ENCODE peak calls at places on chromosomes 5 and 9, in nine cellular contexts. M, Z, V, W, D, E, T, P and Y are unnamed samples.

GRCh38 chr5:149838881-149839739 is 105.5 kb downstream of the PDE6A start:
- DNase-seq in M (peak; percentile 58), Z (peak; percentile 60), V (peak; percentile 95), W (no peak), D (no peak), E (no peak), T (peak; percentile 68), P (peak; percentile 53), Y (no peak)

GRCh38 chr5:74686962-74687751 is 2.1 kb downstream of the HEXB start:
- DNase-seq in M (no peak), Z (peak; percentile 21), V (no peak), W (no peak), D (no peak), E (no peak), T (no peak), P (no peak), Y (no peak)

GRCh38 chr9:133137451-133138231 is 16.6 kb upstream of the RALGDS start:
- DNase-seq in M (peak; percentile 72), Z (no peak), V (no peak), W (no peak), D (no peak), E (peak; percentile 85), T (no peak), P (no peak), Y (no peak)

GRCh38 chr9:74309654-74310053 is 187.5 kb upstream of the RORB start:
- DNase-seq in M (no peak), Z (no peak), V (no peak), W (no peak), D (no peak), E (no peak), T (no peak), P (no peak), Y (peak; percentile 7)

GRCh38 chr5:36323926-36324781 is 22.5 kb upstream of the RANBP3L start:
- DNase-seq in M (peak; percentile 61), Z (no peak), V (no peak), W (no peak), D (no peak), E (peak; percentile 44), T (no peak), P (no peak), Y (no peak)

GRCh38 chr5:89313804-89314588 is 431.0 kb upstream of the MEF2C start:
- DNase-seq in M (no peak), Z (peak; percentile 99), V (peak; percentile 76), W (no peak), D (no peak), E (no peak), T (no peak), P (peak; percentile 53), Y (no peak)

GRCh38 chr5:73135429-73136276 is 15.3 kb downstream of the TMEM171 start:
- DNase-seq in M (no peak), Z (no peak), V (no peak), W (no peak), D (no peak), E (no peak), T (no peak), P (no peak), Y (peak; percentile 54)

GRCh38 chr5:93748875-93749397 is 7.5 kb upstream of the POU5F2 start:
- DNase-seq in M (no peak), Z (no peak), V (no peak), W (no peak), D (no peak), E (no peak), T (no peak), P (no peak), Y (no peak)

GRCh38 chr5:151633892-151634291 is 42.8 kb upstream of the FAT2 start:
- DNase-seq in M (no peak), Z (no peak), V (peak; percentile 67), W (no peak), D (no peak), E (no peak), T (no peak), P (no peak), Y (no peak)

GRCh38 chr5:3339092-3339797 is 256.4 kb upstream of the IRX1 start:
- DNase-seq in M (no peak), Z (no peak), V (no peak), W (no peak), D (no peak), E (no peak), T (no peak), P (no peak), Y (no peak)

GRCh38 chr5:1800470-1801060 is 642 bp upstream of the NDUFS6 start:
- DNase-seq in M (no peak), Z (peak; percentile 24), V (peak; percentile 27), W (no peak), D (no peak), E (no peak), T (no peak), P (peak; percentile 19), Y (no peak)

GRCh38 chr5:61332891-61333350 is 863 bp downstream of the ZSWIM6 start:
- DNase-seq in M (peak; percentile 61), Z (peak; percentile 53), V (peak; percentile 72), W (peak; percentile 48), D (no peak), E (peak; percentile 79), T (peak; percentile 49), P (peak; percentile 70), Y (peak; percentile 40)

GRCh38 chr9:75907863-75908262 is 17.4 kb downstream of the PCSK5 start:
- DNase-seq in M (no peak), Z (no peak), V (no peak), W (no peak), D (no peak), E (no peak), T (no peak), P (no peak), Y (no peak)

GRCh38 chr9:2012347-2012746 is 2.8 kb upstream of the SMARCA2 start:
- DNase-seq in M (no peak), Z (no peak), V (no peak), W (no peak), D (no peak), E (no peak), T (no peak), P (no peak), Y (no peak)

DNA sequence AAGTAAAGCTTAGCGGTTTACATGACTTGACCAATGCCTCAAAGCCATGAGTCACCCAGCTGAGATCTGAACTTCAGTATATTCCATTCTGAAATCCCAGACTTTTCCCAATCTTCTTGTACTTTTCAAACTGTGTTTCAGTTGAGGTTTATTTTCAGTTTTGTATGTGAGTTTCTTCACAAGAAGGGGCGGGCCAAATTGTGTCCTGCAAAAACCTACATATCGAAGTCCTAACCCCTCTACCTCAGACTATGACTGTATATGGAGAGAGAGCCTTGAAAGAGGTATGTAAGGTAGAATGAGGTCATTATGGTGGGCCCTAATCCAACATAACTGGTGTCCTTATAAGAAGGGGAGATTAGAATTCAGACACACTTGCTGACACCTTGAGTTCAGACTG is 665 bp upstream of the TLR4 start:
- DNase-seq in M (no peak), Z (no peak), V (no peak), W (no peak), D (no peak), E (no peak), T (no peak), P (no peak), Y (no peak)
- H3K4me3 ChIP-seq in M (no peak overlapping the region), Z (peak overlapping the region; percentile 74), V (no peak overlapping the region), W (no peak overlapping the region), D (no peak overlapping the region), E (peak overlapping the region; percentile 62), T (peak overlapping the region; percentile 56), P (peak overlapping the region; percentile 63), Y (no peak overlapping the region)

GRCh38 chr5:17069995-17070405 is 133.9 kb upstream of the MYO10 start:
- DNase-seq in M (no peak), Z (peak; percentile 33), V (peak; percentile 35), W (no peak), D (no peak), E (no peak), T (peak; percentile 16), P (peak; percentile 39), Y (no peak)

GRCh38 chr5:17075196-17075595 is 139.1 kb upstream of the MYO10 start:
- DNase-seq in M (no peak), Z (no peak), V (no peak), W (no peak), D (no peak), E (no peak), T (no peak), P (no peak), Y (no peak)

GRCh38 chr5:17065468-17065867 is 129.4 kb upstream of the MYO10 start:
- DNase-seq in M (no peak), Z (no peak), V (no peak), W (no peak), D (no peak), E (no peak), T (peak; percentile 21), P (no peak), Y (no peak)

GRCh38 chr5:17067657-17068392 is 131.7 kb upstream of the MYO10 start:
- DNase-seq in M (no peak), Z (no peak), V (no peak), W (no peak), D (no peak), E (no peak), T (peak; percentile 30), P (no peak), Y (no peak)

GRCh38 chr5:17070646-17071045 is 134.6 kb upstream of the MYO10 start:
- DNase-seq in M (no peak), Z (no peak), V (no peak), W (no peak), D (no peak), E (no peak), T (peak; percentile 11), P (peak; percentile 45), Y (no peak)
- TF ChIP-seq CTCF in M (no peak), Z (no peak), V (no peak), W (no peak), D (no peak), E (no peak), T (no peak), P (no peak), Y (no peak)

DNA sequence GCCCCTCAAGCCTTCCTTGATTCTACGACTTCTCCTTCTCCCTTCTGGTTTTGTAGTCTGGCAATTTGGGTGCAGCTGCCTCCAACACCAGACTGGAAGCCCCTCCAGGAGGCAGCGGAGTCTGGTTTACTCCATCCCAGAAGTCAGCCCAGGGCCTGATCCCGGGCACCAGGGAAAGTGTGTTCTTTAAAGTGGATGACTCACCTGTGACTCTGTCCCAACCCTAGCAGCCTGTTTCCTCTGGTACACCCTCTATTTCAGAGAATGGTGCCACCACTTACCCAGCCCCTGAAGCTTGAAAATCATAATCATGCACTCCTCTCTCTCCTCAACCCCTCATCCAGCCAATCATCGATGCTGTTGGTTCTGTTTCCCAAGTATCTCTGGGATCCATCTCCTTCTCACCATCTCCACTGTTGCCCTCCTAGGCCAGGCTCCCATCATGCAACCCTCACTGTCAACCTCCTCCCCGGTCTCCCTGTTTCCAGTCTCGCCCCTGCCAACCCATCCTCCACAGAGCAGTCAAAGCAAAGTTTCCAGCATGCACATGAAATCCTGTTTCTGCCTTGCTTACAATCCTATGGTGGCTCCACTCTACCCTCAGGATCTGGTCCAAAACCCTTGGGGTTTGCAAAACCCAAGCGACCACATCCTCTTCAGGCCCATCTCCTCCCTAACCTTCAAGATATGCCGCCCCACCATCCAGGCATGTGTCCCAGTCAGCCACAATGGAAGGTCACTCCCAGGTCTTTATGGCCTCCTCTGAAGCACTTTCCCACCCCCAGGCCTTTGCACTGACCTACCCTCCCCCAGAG is 10.5 kb downstream of the LHX6 start:
- DNase-seq in M (no peak), Z (no peak), V (peak; percentile 28), W (no peak), D (no peak), E (no peak), T (no peak), P (no peak), Y (no peak)
- H3K4me3 ChIP-seq in M (no peak overlapping the region), Z (no peak overlapping the region), V (no peak overlapping the region), W (no peak overlapping the region), D (no peak overlapping the region), E (no peak overlapping the region), T (no peak overlapping the region), P (no peak overlapping the region), Y (no peak overlapping the region)

GRCh38 chr5:53913941-53914340 is 353.5 kb downstream of the NDUFS4 start:
- DNase-seq in M (no peak), Z (no peak), V (no peak), W (no peak), D (no peak), E (no peak), T (no peak), P (no peak), Y (no peak)
- TF ChIP-seq CTCF in M (no peak), Z (no peak), V (no peak), W (no peak), D (no peak), E (no peak), T (no peak), P (no peak), Y (no peak)